ENCODE peak calls at places on chromosome 3, in nine cellular contexts. V, R, Y, A, O, D, E, T and P are unnamed samples.

GRCh38 chr3:126613481-126614187 is 41.3 kb downstream of the TXNRD3 start:
- DNase-seq in R (no peak), D (no peak), T (no peak), E (no peak), V (no peak), O (no peak), A (no peak), Y (no peak), P (no peak)

GRCh38 chr3:111635403-111635802 is 40.3 kb upstream of the ZBED2 start:
- DNase-seq in Y (no peak), V (no peak), D (no peak), T (no peak), O (no peak), A (no peak), R (no peak), E (no peak), P (no peak)

GRCh38 chr3:38008191-38008701 is 17.7 kb downstream of the VILL start:
- DNase-seq in E (no peak), T (no peak), V (no peak), Y (no peak), D (peak), A (no peak), O (peak), R (no peak), P (no peak)

GRCh38 chr3:23073721-23074300 is 129.3 kb upstream of the UBE2E2 start:
- DNase-seq in D (no peak), T (no peak), V (peak), E (no peak), Y (peak), R (no peak), A (no peak), O (no peak), P (no peak)

GRCh38 chr3:131033480-131034080 is 6.9 kb downstream of the NEK11 start:
- DNase-seq in D (no peak), A (peak), R (no peak), E (no peak), O (no peak), T (peak), Y (peak), V (peak), P (no peak)

GRCh38 chr3:13214847-13215472 is 141.7 kb upstream of the IQSEC1 start:
- DNase-seq in D (no peak), A (no peak), T (no peak), R (no peak), Y (no peak), E (no peak), O (peak), V (no peak), P (no peak)

GRCh38 chr3:138940446-138940845 is 6.5 kb downstream of the FOXL2 start:
- DNase-seq in T (no peak), E (no peak), R (no peak), A (no peak), Y (no peak), O (no peak), V (no peak), D (no peak), P (no peak)

GRCh38 chr3:108835101-108835500 is 12.5 kb downstream of the TRAT1 start:
- DNase-seq in T (no peak), A (no peak), V (peak), D (no peak), Y (no peak), O (no peak), E (no peak), R (no peak), P (no peak)

GRCh38 chr3:13660042-13660874 is 111.3 kb downstream of the FBLN2 start:
- DNase-seq in E (no peak), T (no peak), O (no peak), R (no peak), D (no peak), V (no peak), A (no peak), Y (no peak), P (no peak)

GRCh38 chr3:46695177-46695961 is 1.9 kb upstream of the ALS2CL start:
- DNase-seq in O (no peak), R (peak), T (no peak), V (peak), D (peak), E (no peak), Y (peak), A (peak), P (peak)

GRCh38 chr3:63048365-63048764 is 173.1 kb upstream of the CADPS start:
- DNase-seq in E (no peak), D (no peak), O (no peak), T (no peak), Y (no peak), V (peak), A (no peak), R (no peak), P (no peak)

GRCh38 chr3:52121459-52121795 is 32.8 kb downstream of the POC1A start:
- DNase-seq in T (no peak), R (no peak), V (no peak), A (no peak), E (no peak), O (peak), Y (no peak), D (peak), P (no peak)

GRCh38 chr3:101842245-101842934 is 6.9 kb upstream of the NFKBIZ start:
- DNase-seq in O (no peak), E (no peak), A (peak), V (no peak), T (no peak), D (no peak), Y (no peak), R (no peak), P (no peak)

GRCh38 chr3:16203671-16204629 is 29.5 kb downstream of the GALNT15 start:
- DNase-seq in V (no peak), E (no peak), D (no peak), A (peak), O (no peak), Y (peak), T (no peak), R (no peak), P (no peak)

GRCh38 chr3:160129459-160130061 is 95.7 kb upstream of the C3orf80 start:
- DNase-seq in V (peak), T (peak), D (no peak), O (no peak), E (peak), A (no peak), Y (peak), R (no peak), P (no peak)

GRCh38 chr3:188943591-188943990 is 228.2 kb upstream of the TPRG1 start:
- DNase-seq in D (no peak), A (no peak), R (no peak), O (no peak), V (peak), T (no peak), E (no peak), Y (no peak), P (no peak)

GRCh38 chr3:177973241-177973840 is 562.9 kb upstream of the KCNMB2 start:
- DNase-seq in D (no peak), T (peak), Y (peak), V (peak), A (no peak), R (no peak), E (no peak), O (no peak), P (no peak)

DNA sequence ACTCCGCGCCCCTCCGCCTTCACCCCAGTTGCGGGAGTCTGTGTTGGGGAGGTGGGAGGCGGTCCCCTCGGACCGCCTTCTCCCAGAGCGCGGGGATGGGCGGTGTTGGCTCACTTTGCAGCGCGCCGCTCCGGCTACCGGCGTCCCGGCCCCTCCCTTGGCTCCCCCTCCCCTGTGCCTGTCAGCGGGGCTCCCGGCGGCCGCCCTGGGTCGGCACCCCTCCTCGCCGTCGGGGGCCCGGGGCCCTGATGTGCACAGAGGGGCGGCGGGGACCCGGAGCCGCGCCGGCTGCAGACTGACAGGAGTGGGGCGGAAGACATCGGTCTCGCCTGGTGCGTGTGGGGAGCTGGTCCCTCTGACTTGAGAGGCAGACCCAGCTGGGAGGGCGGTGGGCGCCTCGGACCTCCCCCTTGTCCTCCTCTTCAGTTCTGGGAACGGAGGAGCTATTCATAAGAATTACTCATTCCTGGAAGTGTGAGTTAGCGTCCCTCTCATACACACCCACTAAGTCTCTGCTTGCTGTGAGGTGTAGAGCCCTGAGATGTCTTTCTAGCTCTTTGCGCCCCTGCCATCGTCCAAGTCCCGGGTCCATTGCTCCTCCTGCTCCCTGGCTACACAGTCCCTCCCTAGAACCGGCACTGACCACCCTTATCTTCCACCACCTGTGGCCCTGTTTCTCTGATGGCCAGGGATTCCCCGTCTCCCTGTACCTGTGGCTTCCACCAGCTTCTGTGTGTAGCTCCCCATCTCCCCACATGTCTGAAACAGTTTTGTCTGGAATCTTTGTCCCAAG is 42.3 kb upstream of the ROPN1 start:
- DNase-seq in E (no peak), Y (peak), D (peak), A (peak), V (peak), O (no peak), R (peak), T (no peak), P (no peak)
- H3K4me3 ChIP-seq in E (peak), Y (peak), D (peak), A (peak), V (peak), O (peak), R (peak), T (peak), P (peak)

GRCh38 chr3:134852132-134852531 is 57.1 kb downstream of the EPHB1 start:
- DNase-seq in Y (no peak), D (no peak), R (no peak), T (no peak), V (no peak), E (no peak), A (no peak), O (no peak), P (no peak)
- H3K4me3 ChIP-seq in Y (no peak), D (no peak), R (no peak), T (no peak), V (no peak), E (no peak), A (no peak), O (no peak), P (no peak)

GRCh38 chr3:128242818-128243601 is 89.7 kb downstream of the EEFSEC start:
- DNase-seq in O (no peak), D (no peak), E (no peak), T (peak), R (no peak), A (no peak), V (no peak), Y (no peak), P (no peak)
- H3K4me3 ChIP-seq in O (no peak), D (no peak), E (no peak), T (peak), R (no peak), A (no peak), V (no peak), Y (no peak), P (no peak)

DNA sequence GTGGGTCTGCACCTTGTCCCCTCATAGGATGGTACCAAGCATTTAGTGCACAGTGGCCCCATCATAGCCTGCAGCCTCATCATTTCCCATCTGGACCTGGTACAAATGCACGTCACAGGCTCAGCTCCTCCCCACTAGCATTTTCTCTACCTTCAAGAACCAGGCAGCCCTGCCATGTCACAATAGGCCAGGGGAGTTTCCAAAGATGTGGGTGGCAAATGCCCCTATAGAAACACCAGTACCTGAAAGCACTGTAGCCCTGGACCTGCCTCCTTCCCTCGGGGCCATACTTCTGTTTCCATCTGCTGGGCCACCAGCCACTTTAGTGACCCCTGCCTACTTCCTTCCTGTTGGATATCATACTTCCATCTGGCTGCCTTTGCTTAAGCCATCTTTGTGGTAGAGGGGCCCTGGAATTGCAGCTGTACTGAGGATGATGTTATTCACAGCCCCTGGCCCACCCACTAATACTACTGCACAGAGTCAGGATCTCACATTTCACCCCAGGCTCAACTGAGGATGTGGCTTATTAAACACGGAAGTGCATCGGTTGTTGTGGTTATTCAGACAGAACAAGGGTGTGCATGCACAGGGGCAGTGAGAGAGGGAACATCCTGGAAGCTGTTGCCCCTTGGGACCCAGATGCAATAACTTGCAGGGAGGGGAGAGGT is 3.8 kb downstream of the TCTA start:
- DNase-seq in V (peak), O (no peak), T (no peak), A (no peak), D (peak), E (no peak), Y (no peak), R (no peak), P (peak)
- H3K4me3 ChIP-seq in V (no peak), O (no peak), T (no peak), A (no peak), D (no peak), E (no peak), Y (no peak), R (no peak), P (no peak)

DNA sequence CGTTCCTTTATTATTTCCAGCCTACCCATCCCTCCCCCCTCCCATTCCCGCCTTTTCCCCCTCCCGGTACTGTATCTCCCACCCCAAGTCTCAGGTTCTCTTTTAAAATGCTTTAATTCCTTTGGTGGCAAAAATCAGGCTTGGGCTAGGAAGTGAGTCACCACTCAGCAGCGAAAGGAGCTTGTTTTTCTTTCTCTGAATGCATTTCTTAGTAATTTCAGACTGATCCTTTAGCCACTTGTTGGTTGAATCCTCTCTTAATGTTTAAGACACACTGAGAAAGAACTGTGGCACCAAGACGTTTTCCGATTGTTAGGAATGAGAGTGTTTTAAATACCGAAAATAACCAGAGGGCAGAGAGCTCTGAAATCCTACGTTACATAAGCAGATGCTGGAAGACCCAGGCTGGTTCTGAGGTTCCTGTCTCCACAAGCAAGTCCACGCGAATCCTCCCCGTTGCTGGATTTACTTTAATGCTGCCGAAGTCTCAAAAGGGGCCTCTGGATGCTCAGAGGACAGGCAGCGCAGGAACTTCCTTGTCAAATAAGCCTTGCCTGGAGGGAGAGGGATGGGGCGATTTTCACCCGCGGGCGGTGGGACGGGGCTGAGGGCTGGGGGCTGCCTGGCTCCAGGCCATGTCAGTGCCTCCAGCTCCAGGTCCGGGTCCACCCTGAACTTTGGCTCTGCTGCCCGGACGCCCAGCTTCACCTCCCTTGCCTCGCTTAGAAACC is 848 bp upstream of the COL8A1 start:
- DNase-seq in A (peak), V (peak), E (peak), Y (peak), D (peak), R (peak), T (peak), O (no peak), P (no peak)
- H3K4me3 ChIP-seq in A (peak), V (peak), E (peak), Y (peak), D (peak), R (peak), T (peak), O (peak), P (peak)

GRCh38 chr3:166283856-166284255 is 446.6 kb upstream of the BCHE start:
- DNase-seq in Y (peak), A (no peak), V (peak), T (peak), E (peak), O (no peak), D (no peak), R (peak), P (no peak)
- H3K4me3 ChIP-seq in Y (no peak), A (no peak), V (no peak), T (no peak), E (no peak), O (no peak), D (no peak), R (no peak), P (no peak)

GRCh38 chr3:115099115-115099884 is 47.8 kb downstream of the ZBTB20 start:
- DNase-seq in V (no peak), E (no peak), D (no peak), O (no peak), A (no peak), T (no peak), Y (no peak), R (no peak), P (no peak)
- H3K4me3 ChIP-seq in V (no peak), E (no peak), D (peak), O (peak), A (no peak), T (no peak), Y (peak), R (peak), P (peak)